ENCODE peak calls at places on chromosomes 1 and 21, in six cellular contexts. One of them, this sample, is unnamed.

GRCh38 chr1:15866696-15867687 is 19.5 kb downstream of the SPEN start:
- DNase-seq in cardiac fibroblast: peak
- DNase-seq in PC-3: no peak
- DNase-seq in fibroblast of lung: peak
- DNase-seq in esophagus squamous epithelium: no peak
- DNase-seq in tibial artery: no peak
- DNase-seq in this sample: no peak

GRCh38 chr1:211920141-211920572 is 89.6 kb upstream of the LPGAT1 start:
- DNase-seq in cardiac fibroblast: peak
- DNase-seq in PC-3: peak
- DNase-seq in fibroblast of lung: peak
- DNase-seq in esophagus squamous epithelium: no peak
- DNase-seq in tibial artery: peak
- DNase-seq in this sample: no peak

GRCh38 chr1:10941891-10942541 is 70.4 kb upstream of the TARDBP start:
- DNase-seq in cardiac fibroblast: peak
- DNase-seq in PC-3: peak
- DNase-seq in fibroblast of lung: peak
- DNase-seq in esophagus squamous epithelium: no peak
- DNase-seq in tibial artery: no peak
- DNase-seq in this sample: no peak

GRCh38 chr1:81682490-81682889 is 118.2 kb upstream of the ADGRL2 start:
- DNase-seq in cardiac fibroblast: peak
- DNase-seq in PC-3: peak
- DNase-seq in fibroblast of lung: no peak
- DNase-seq in esophagus squamous epithelium: no peak
- DNase-seq in tibial artery: no peak
- DNase-seq in this sample: no peak

GRCh38 chr1:94773931-94774422 is 46.2 kb upstream of the SLC44A3 start:
- DNase-seq in cardiac fibroblast: peak
- DNase-seq in PC-3: peak
- DNase-seq in fibroblast of lung: peak
- DNase-seq in esophagus squamous epithelium: no peak
- DNase-seq in tibial artery: no peak
- DNase-seq in this sample: peak

GRCh38 chr1:228224198-228225164 is 16.6 kb downstream of the OBSCN start:
- DNase-seq in cardiac fibroblast: no peak
- DNase-seq in PC-3: no peak
- DNase-seq in fibroblast of lung: no peak
- DNase-seq in esophagus squamous epithelium: no peak
- DNase-seq in tibial artery: no peak
- DNase-seq in this sample: no peak

GRCh38 chr1:145858238-145858936 is 494 bp downstream of the PIAS3 start:
- DNase-seq in cardiac fibroblast: peak
- DNase-seq in PC-3: peak
- DNase-seq in fibroblast of lung: peak
- DNase-seq in esophagus squamous epithelium: peak
- DNase-seq in tibial artery: peak
- DNase-seq in this sample: no peak

GRCh38 chr1:202405928-202406327 is 57.4 kb downstream of the PPP1R12B start:
- DNase-seq in cardiac fibroblast: peak
- DNase-seq in PC-3: no peak
- DNase-seq in fibroblast of lung: no peak
- DNase-seq in esophagus squamous epithelium: no peak
- DNase-seq in tibial artery: no peak
- DNase-seq in this sample: no peak

GRCh38 chr21:35529141-35529863 is 480.2 kb upstream of the RUNX1 start:
- DNase-seq in cardiac fibroblast: peak
- DNase-seq in PC-3: no peak
- DNase-seq in fibroblast of lung: peak
- DNase-seq in esophagus squamous epithelium: no peak
- DNase-seq in tibial artery: no peak
- DNase-seq in this sample: no peak

GRCh38 chr1:110856410-110856809 is 16.5 kb upstream of the CD53 start:
- DNase-seq in cardiac fibroblast: no peak
- DNase-seq in PC-3: no peak
- DNase-seq in fibroblast of lung: no peak
- DNase-seq in esophagus squamous epithelium: no peak
- DNase-seq in tibial artery: no peak
- DNase-seq in this sample: no peak

GRCh38 chr1:87084247-87084836 is 169.9 kb downstream of the HS2ST1 start:
- DNase-seq in cardiac fibroblast: peak
- DNase-seq in PC-3: peak
- DNase-seq in fibroblast of lung: peak
- DNase-seq in esophagus squamous epithelium: no peak
- DNase-seq in tibial artery: no peak
- DNase-seq in this sample: no peak

GRCh38 chr21:41008971-41009370 is 159.0 kb upstream of the BACE2 start:
- DNase-seq in cardiac fibroblast: no peak
- DNase-seq in PC-3: no peak
- DNase-seq in fibroblast of lung: no peak
- DNase-seq in esophagus squamous epithelium: no peak
- DNase-seq in tibial artery: no peak
- DNase-seq in this sample: no peak

GRCh38 chr1:228871314-228872061 is 136.2 kb downstream of the RHOU start:
- DNase-seq in cardiac fibroblast: no peak
- DNase-seq in PC-3: no peak
- DNase-seq in fibroblast of lung: peak
- DNase-seq in esophagus squamous epithelium: no peak
- DNase-seq in tibial artery: no peak
- DNase-seq in this sample: no peak

GRCh38 chr21:32565856-32566465 is 19.4 kb downstream of the TCP10L start:
- DNase-seq in cardiac fibroblast: peak
- DNase-seq in PC-3: no peak
- DNase-seq in fibroblast of lung: peak
- DNase-seq in esophagus squamous epithelium: no peak
- DNase-seq in tibial artery: no peak
- DNase-seq in this sample: no peak

GRCh38 chr1:28240024-28240423 is 4.1 kb downstream of the ATP5IF1 start:
- DNase-seq in cardiac fibroblast: no peak
- DNase-seq in PC-3: peak
- DNase-seq in fibroblast of lung: no peak
- DNase-seq in esophagus squamous epithelium: no peak
- DNase-seq in tibial artery: no peak
- DNase-seq in this sample: no peak

GRCh38 chr1:46152021-46152420 is 19.6 kb upstream of the PIK3R3 start:
- DNase-seq in cardiac fibroblast: peak
- DNase-seq in PC-3: no peak
- DNase-seq in fibroblast of lung: no peak
- DNase-seq in esophagus squamous epithelium: no peak
- DNase-seq in tibial artery: no peak
- DNase-seq in this sample: no peak

GRCh38 chr1:204640578-204640977 is 45.0 kb downstream of the LRRN2 start:
- DNase-seq in cardiac fibroblast: no peak
- DNase-seq in PC-3: no peak
- DNase-seq in fibroblast of lung: no peak
- DNase-seq in esophagus squamous epithelium: no peak
- DNase-seq in tibial artery: no peak
- DNase-seq in this sample: no peak

GRCh38 chr1:206709322-206709721 is 24.6 kb downstream of the MAPKAPK2 start:
- DNase-seq in cardiac fibroblast: no peak
- DNase-seq in PC-3: peak
- DNase-seq in fibroblast of lung: no peak
- DNase-seq in esophagus squamous epithelium: no peak
- DNase-seq in tibial artery: no peak
- DNase-seq in this sample: no peak

GRCh38 chr1:199742547-199742946 is 285.0 kb upstream of the NR5A2 start:
- DNase-seq in cardiac fibroblast: peak
- DNase-seq in PC-3: peak
- DNase-seq in fibroblast of lung: peak
- DNase-seq in esophagus squamous epithelium: no peak
- DNase-seq in tibial artery: no peak
- DNase-seq in this sample: peak

GRCh38 chr1:155471026-155471425 is 91.6 kb downstream of the ASH1L start:
- DNase-seq in cardiac fibroblast: no peak
- DNase-seq in PC-3: no peak
- DNase-seq in fibroblast of lung: no peak
- DNase-seq in esophagus squamous epithelium: no peak
- DNase-seq in tibial artery: no peak
- DNase-seq in this sample: no peak

GRCh38 chr1:90104941-90105593 is 110.2 kb downstream of the ZNF326 start:
- DNase-seq in cardiac fibroblast: no peak
- DNase-seq in PC-3: no peak
- DNase-seq in fibroblast of lung: peak
- DNase-seq in esophagus squamous epithelium: no peak
- DNase-seq in tibial artery: no peak
- DNase-seq in this sample: no peak

GRCh38 chr1:53163291-53163768 is 20.9 kb upstream of the SLC1A7 start:
- DNase-seq in cardiac fibroblast: no peak
- DNase-seq in PC-3: no peak
- DNase-seq in fibroblast of lung: no peak
- DNase-seq in esophagus squamous epithelium: no peak
- DNase-seq in tibial artery: no peak
- DNase-seq in this sample: no peak

GRCh38 chr1:53162621-53163020 is 20.2 kb upstream of the SLC1A7 start:
- DNase-seq in cardiac fibroblast: no peak
- DNase-seq in PC-3: no peak
- DNase-seq in fibroblast of lung: no peak
- DNase-seq in esophagus squamous epithelium: no peak
- DNase-seq in tibial artery: no peak
- DNase-seq in this sample: no peak

GRCh38 chr1:53166366-53166765 is 23.9 kb upstream of the SLC1A7 start:
- DNase-seq in cardiac fibroblast: no peak
- DNase-seq in PC-3: no peak
- DNase-seq in fibroblast of lung: no peak
- DNase-seq in esophagus squamous epithelium: no peak
- DNase-seq in tibial artery: no peak
- DNase-seq in this sample: no peak

GRCh38 chr1:53165408-53165961 is 23.0 kb upstream of the SLC1A7 start:
- DNase-seq in cardiac fibroblast: no peak
- DNase-seq in PC-3: no peak
- DNase-seq in fibroblast of lung: no peak
- DNase-seq in esophagus squamous epithelium: no peak
- DNase-seq in tibial artery: no peak
- DNase-seq in this sample: no peak

DNA sequence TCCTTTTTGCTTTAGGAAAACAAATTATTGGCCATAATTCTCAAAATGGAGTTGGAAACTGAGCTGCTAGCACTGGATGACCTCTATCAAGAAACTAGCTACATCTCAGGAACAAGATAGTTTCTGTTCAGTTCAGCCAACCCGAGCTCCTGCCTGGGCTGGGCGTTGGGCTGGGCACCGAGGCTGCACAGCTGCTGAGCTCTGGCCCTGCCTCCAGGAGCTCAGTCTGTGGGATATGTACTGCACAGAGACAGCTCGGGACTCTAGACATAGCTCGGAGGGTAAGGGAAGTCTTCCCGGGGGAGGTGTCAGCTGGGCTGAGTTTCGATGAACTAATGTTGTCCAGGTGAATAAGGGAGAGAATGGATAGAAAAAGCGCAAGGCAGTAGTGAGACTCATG is 24.5 kb upstream of the SLC1A7 start:
- DNase-seq in cardiac fibroblast: no peak
- DNase-seq in PC-3: no peak
- DNase-seq in fibroblast of lung: no peak
- DNase-seq in esophagus squamous epithelium: no peak
- DNase-seq in tibial artery: no peak
- DNase-seq in this sample: no peak
- TF ChIP-seq CTCF in cardiac fibroblast: no peak
- TF ChIP-seq CTCF in PC-3: no peak
- TF ChIP-seq CTCF in fibroblast of lung: no peak
- TF ChIP-seq CTCF in esophagus squamous epithelium: no peak
- TF ChIP-seq CTCF in tibial artery: no peak
- TF ChIP-seq CTCF in this sample: no peak

DNA sequence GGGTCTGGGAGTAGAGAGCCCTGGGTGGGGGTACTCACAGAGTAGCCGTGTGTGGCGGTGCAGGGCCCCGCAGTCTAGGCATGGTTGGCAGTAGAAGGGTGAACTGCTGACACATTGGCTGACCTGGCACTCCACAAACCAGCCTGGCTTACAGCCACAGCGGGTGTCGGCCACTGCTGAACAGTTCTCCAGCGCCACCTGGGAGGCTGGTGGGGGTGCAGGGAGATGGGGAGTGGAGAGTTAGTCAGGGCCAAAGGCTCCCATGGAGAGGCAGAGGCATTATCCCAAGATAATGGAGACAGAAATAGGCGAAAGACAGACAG is 1.5 kb downstream of the TNFRSF25 start:
- DNase-seq in cardiac fibroblast: no peak
- DNase-seq in PC-3: peak
- DNase-seq in fibroblast of lung: no peak
- DNase-seq in esophagus squamous epithelium: no peak
- DNase-seq in tibial artery: no peak
- DNase-seq in this sample: no peak
- TF ChIP-seq CTCF in cardiac fibroblast: no peak
- TF ChIP-seq CTCF in PC-3: peak
- TF ChIP-seq CTCF in fibroblast of lung: no peak
- TF ChIP-seq CTCF in esophagus squamous epithelium: peak
- TF ChIP-seq CTCF in tibial artery: no peak
- TF ChIP-seq CTCF in this sample: no peak

GRCh38 chr1:113990966-113991365 is 11.7 kb downstream of the OLFML3 start:
- DNase-seq in cardiac fibroblast: no peak
- DNase-seq in PC-3: no peak
- DNase-seq in fibroblast of lung: no peak
- DNase-seq in esophagus squamous epithelium: no peak
- DNase-seq in tibial artery: no peak
- DNase-seq in this sample: no peak
- TF ChIP-seq CTCF in cardiac fibroblast: no peak
- TF ChIP-seq CTCF in PC-3: no peak
- TF ChIP-seq CTCF in fibroblast of lung: no peak
- TF ChIP-seq CTCF in esophagus squamous epithelium: no peak
- TF ChIP-seq CTCF in tibial artery: no peak
- TF ChIP-seq CTCF in this sample: no peak

GRCh38 chr21:44487831-44488230 is 32.5 kb downstream of the LRRC3 start:
- DNase-seq in cardiac fibroblast: peak
- DNase-seq in PC-3: peak
- DNase-seq in fibroblast of lung: peak
- DNase-seq in esophagus squamous epithelium: no peak
- DNase-seq in tibial artery: no peak
- DNase-seq in this sample: no peak
- TF ChIP-seq CTCF in cardiac fibroblast: peak
- TF ChIP-seq CTCF in PC-3: peak
- TF ChIP-seq CTCF in fibroblast of lung: peak
- TF ChIP-seq CTCF in esophagus squamous epithelium: peak
- TF ChIP-seq CTCF in tibial artery: no peak
- TF ChIP-seq CTCF in this sample: peak

GRCh38 chr1:159854101-159854692 is 8.3 kb downstream of the VSIG8 start:
- DNase-seq in cardiac fibroblast: peak
- DNase-seq in PC-3: peak
- DNase-seq in fibroblast of lung: peak
- DNase-seq in esophagus squamous epithelium: no peak
- DNase-seq in tibial artery: peak
- DNase-seq in this sample: no peak

GRCh38 chr1:159853417-159853816 is 9.0 kb downstream of the VSIG8 start:
- DNase-seq in cardiac fibroblast: no peak
- DNase-seq in PC-3: no peak
- DNase-seq in fibroblast of lung: no peak
- DNase-seq in esophagus squamous epithelium: no peak
- DNase-seq in tibial artery: no peak
- DNase-seq in this sample: no peak

GRCh38 chr1:159855709-159856108 is 6.7 kb downstream of the VSIG8 start:
- DNase-seq in cardiac fibroblast: no peak
- DNase-seq in PC-3: no peak
- DNase-seq in fibroblast of lung: no peak
- DNase-seq in esophagus squamous epithelium: no peak
- DNase-seq in tibial artery: no peak
- DNase-seq in this sample: no peak

GRCh38 chr1:159856576-159856975 is 5.9 kb downstream of the VSIG8 start:
- DNase-seq in cardiac fibroblast: no peak
- DNase-seq in PC-3: peak
- DNase-seq in fibroblast of lung: no peak
- DNase-seq in esophagus squamous epithelium: no peak
- DNase-seq in tibial artery: no peak
- DNase-seq in this sample: no peak

GRCh38 chr1:159854693-159855192 is 7.7 kb downstream of the VSIG8 start:
- DNase-seq in cardiac fibroblast: peak
- DNase-seq in PC-3: peak
- DNase-seq in fibroblast of lung: peak
- DNase-seq in esophagus squamous epithelium: peak
- DNase-seq in tibial artery: peak
- DNase-seq in this sample: no peak
- TF ChIP-seq CTCF in cardiac fibroblast: no peak
- TF ChIP-seq CTCF in PC-3: no peak
- TF ChIP-seq CTCF in fibroblast of lung: no peak
- TF ChIP-seq CTCF in esophagus squamous epithelium: peak
- TF ChIP-seq CTCF in tibial artery: no peak
- TF ChIP-seq CTCF in this sample: no peak

This sample was measured in kidney epithelial cell.